ENCODE peak calls at places on chromosome 6, in ten cellular contexts. M, Q, B, R, T, O, D, Z, C and U are unnamed samples.

GRCh38 chr6:138600726-138601125 is 101.4 kb upstream of the NHSL1 start:
- DNase-seq in Z (no peak), O (no peak), Q (no peak), T (no peak), B (no peak), M (peak), C (no peak), R (no peak), D (no peak), U (no peak)

GRCh38 chr6:1461207-1461606 is 71.8 kb downstream of the FOXF2 start:
- DNase-seq in B (peak), R (no peak), M (no peak), C (no peak), Z (no peak), D (no peak), T (no peak), O (no peak), Q (no peak), U (no peak)

GRCh38 chr6:75230484-75231325 is 12.9 kb downstream of the COX7A2 start:
- DNase-seq in R (no peak), D (no peak), M (peak), C (no peak), O (peak), T (peak), B (peak), Q (peak), Z (no peak), U (peak)

GRCh38 chr6:8243462-8243861 is 141.1 kb upstream of the EEF1E1 start:
- DNase-seq in Z (no peak), O (no peak), C (no peak), Q (no peak), T (no peak), B (peak), D (no peak), R (no peak), M (no peak), U (no peak)

GRCh38 chr6:24766685-24767462 is 7.9 kb upstream of the GMNN start:
- DNase-seq in T (no peak), Z (no peak), D (no peak), M (no peak), R (no peak), O (no peak), C (no peak), B (peak), Q (no peak), U (no peak)

GRCh38 chr6:89623749-89624148 is 14.8 kb downstream of the LYRM2 start:
- DNase-seq in O (no peak), Z (no peak), T (no peak), R (no peak), Q (no peak), D (no peak), C (no peak), M (no peak), B (no peak), U (no peak)

GRCh38 chr6:140538926-140539325 is 1164.5 kb upstream of the CITED2 start:
- DNase-seq in B (peak), O (no peak), D (no peak), C (no peak), T (no peak), Z (no peak), R (no peak), Q (no peak), M (no peak), U (no peak)

GRCh38 chr6:7108964-7109836 is 1.4 kb downstream of the RREB1 start:
- DNase-seq in Z (peak), D (peak), B (peak), Q (peak), T (peak), C (no peak), M (peak), R (peak), O (no peak), U (peak)

GRCh38 chr6:47780510-47781356 is 1.1 kb upstream of the OPN5 start:
- DNase-seq in T (peak), B (peak), D (peak), Q (peak), Z (no peak), M (peak), R (peak), C (no peak), O (peak), U (peak)

GRCh38 chr6:106256201-106256968 is 69.2 kb downstream of the ATG5 start:
- DNase-seq in B (peak), T (no peak), Q (no peak), O (no peak), Z (no peak), C (no peak), D (no peak), R (no peak), M (no peak), U (no peak)

GRCh38 chr6:112235956-112236355 is 18.4 kb downstream of the LAMA4 start:
- DNase-seq in O (no peak), Z (no peak), M (no peak), Q (no peak), C (no peak), T (no peak), D (no peak), R (peak), B (peak), U (no peak)

GRCh38 chr6:39879535-39879934 is 54.7 kb downstream of the MOCS1 start:
- DNase-seq in R (no peak), Q (no peak), C (no peak), M (no peak), D (no peak), T (no peak), O (no peak), Z (no peak), B (no peak), U (no peak)

GRCh38 chr6:13614126-13614925 is 809 bp upstream of the NOL7 start:
- DNase-seq in Z (no peak), B (peak), D (no peak), M (no peak), R (peak), T (no peak), C (no peak), Q (peak), O (peak), U (peak)

GRCh38 chr6:43798688-43799444 is 28.9 kb downstream of the VEGFA start:
- DNase-seq in Z (no peak), B (peak), Q (no peak), O (no peak), M (no peak), C (no peak), T (no peak), D (no peak), R (no peak), U (no peak)

GRCh38 chr6:68778356-68779020 is 143.4 kb downstream of the ADGRB3 start:
- DNase-seq in T (no peak), Z (no peak), Q (peak), M (no peak), D (no peak), B (peak), C (no peak), R (no peak), O (peak), U (peak)

GRCh38 chr6:114997813-114998292 is 655.0 kb upstream of the HS3ST5 start:
- DNase-seq in R (no peak), C (no peak), M (no peak), O (no peak), B (no peak), T (no peak), D (no peak), Z (no peak), Q (no peak), U (no peak)

GRCh38 chr6:125789576-125790402 is 971 bp upstream of the NCOA7 start:
- DNase-seq in D (peak), Q (peak), O (peak), T (peak), R (peak), C (peak), B (no peak), Z (peak), M (no peak), U (peak)

GRCh38 chr6:156949376-156949775 is 172.2 kb downstream of the ARID1B start:
- DNase-seq in M (peak), B (peak), Z (no peak), Q (no peak), R (no peak), C (no peak), O (no peak), T (no peak), D (no peak), U (no peak)